ENCODE peak calls at places on chromosomes 3 and 15, in eight cellular contexts. K, S, L, J, G, H, E and C are unnamed samples.

GRCh38 chr3:39136533-39137434 is 16.6 kb downstream of the CSRNP1 start:
- DNase-seq in L (no peak), K (no peak), H (no peak), S (no peak), E (no peak), J (no peak), G (no peak), C (no peak)

GRCh38 chr3:85360742-85361387 is 402.1 kb downstream of the CADM2 start:
- DNase-seq in J (peak; percentile 6), G (peak; percentile 11), L (peak; percentile 63), H (no peak), E (no peak), S (no peak), K (peak; percentile 12), C (peak; percentile 13)

GRCh38 chr3:56347219-56347871 is 120.9 kb downstream of the ERC2 start:
- DNase-seq in J (no peak), G (peak; percentile 18), K (peak; percentile 7), S (no peak), E (no peak), L (no peak), H (no peak), C (peak; percentile 5)

GRCh38 chr3:122004123-122004522 is 17.9 kb downstream of the ILDR1 start:
- DNase-seq in J (no peak), K (no peak), L (no peak), E (no peak), G (peak; percentile 40), S (no peak), H (no peak), C (no peak)

GRCh38 chr3:79306939-79307590 is 460.7 kb downstream of the ROBO1 start:
- DNase-seq in S (no peak), K (no peak), H (no peak), G (no peak), L (no peak), J (peak; percentile 24), E (no peak), C (no peak)

GRCh38 chr3:148203263-148204010 is 494.3 kb upstream of the AGTR1 start:
- DNase-seq in L (no peak), E (no peak), K (no peak), J (peak; percentile 50), H (no peak), G (peak; percentile 38), S (no peak), C (peak; percentile 63)

GRCh38 chr15:98721166-98721565 is 72.8 kb downstream of the IGF1R start:
- DNase-seq in J (no peak), K (no peak), S (no peak), L (no peak), E (no peak), H (no peak), G (no peak), C (no peak)

GRCh38 chr3:12954891-12955650 is 113.7 kb upstream of the RPL32 start:
- DNase-seq in S (peak; percentile 87), G (peak; percentile 12), J (peak; percentile 91), L (peak; percentile 72), E (no peak), H (peak; percentile 66), K (no peak), C (no peak)

GRCh38 chr3:152257246-152258074 is 11.3 kb upstream of the MBNL1 start:
- DNase-seq in J (no peak), K (peak; percentile 48), E (no peak), G (no peak), S (no peak), L (no peak), H (no peak), C (no peak)

GRCh38 chr15:83323296-83323711 is 38.8 kb upstream of the BNC1 start:
- DNase-seq in L (no peak), E (no peak), S (no peak), K (no peak), J (peak; percentile 91), H (no peak), G (peak; percentile 93), C (peak; percentile 95)

GRCh38 chr3:142863010-142863787 is 25.7 kb downstream of the PCOLCE2 start:
- DNase-seq in J (peak; percentile 66), H (no peak), S (no peak), L (no peak), K (no peak), G (no peak), E (no peak), C (no peak)

GRCh38 chr3:9947025-9947995 is 4.9 kb downstream of the PRRT3 start:
- DNase-seq in H (peak; percentile 90), J (peak; percentile 79), L (no peak), S (peak; percentile 86), K (peak; percentile 20), G (peak; percentile 78), E (no peak), C (peak; percentile 71)

GRCh38 chr3:96319176-96319575 is 495.2 kb upstream of the EPHA6 start:
- DNase-seq in H (no peak), J (no peak), L (no peak), K (no peak), E (no peak), G (no peak), S (no peak), C (no peak)

GRCh38 chr3:151085889-151086483 is 522 bp downstream of the MED12L start:
- DNase-seq in L (peak; percentile 32), E (no peak), J (no peak), G (no peak), K (peak; percentile 68), H (peak; percentile 14), S (peak; percentile 51), C (no peak)

GRCh38 chr3:10703875-10704274 is 112.2 kb upstream of the SLC6A11 start:
- DNase-seq in J (no peak), E (no peak), L (no peak), K (no peak), G (peak; percentile 45), H (no peak), S (no peak), C (peak; percentile 16)

GRCh38 chr3:163936557-163936956 is 1141.7 kb downstream of the SI start:
- DNase-seq in H (no peak), S (no peak), L (no peak), G (no peak), E (no peak), J (no peak), K (no peak), C (no peak)

GRCh38 chr3:125418306-125418705 is 43.2 kb upstream of the ZNF148 start:
- DNase-seq in J (no peak), G (no peak), K (no peak), E (no peak), H (no peak), S (no peak), L (no peak), C (no peak)

GRCh38 chr3:99911433-99911832 is 93.8 kb downstream of the CMSS1 start:
- DNase-seq in G (no peak), K (no peak), S (no peak), H (no peak), J (no peak), E (no peak), L (no peak), C (no peak)

GRCh38 chr3:127786358-127787070 is 35.8 kb downstream of the MGLL start:
- DNase-seq in G (peak; percentile 53), S (peak; percentile 93), E (no peak), J (peak; percentile 85), L (peak; percentile 86), K (no peak), H (peak; percentile 79), C (no peak)

GRCh38 chr3:40924559-40925058 is 274.7 kb upstream of the CTNNB1 start:
- DNase-seq in J (no peak), L (peak; percentile 64), S (no peak), K (no peak), E (no peak), H (no peak), G (no peak), C (no peak)

GRCh38 chr3:153348457-153349137 is 186.6 kb downstream of the RAP2B start:
- DNase-seq in S (no peak), E (no peak), K (no peak), L (no peak), G (no peak), J (no peak), H (no peak), C (no peak)

GRCh38 chr15:78909791-78910228 is 35.0 kb downstream of the CTSH start:
- DNase-seq in J (no peak), K (no peak), L (peak; percentile 9), G (peak; percentile 61), E (no peak), H (no peak), S (no peak), C (peak; percentile 64)

GRCh38 chr3:127177226-127177625 is 15.7 kb upstream of the PRR23E start:
- DNase-seq in G (peak; percentile 3), H (no peak), K (no peak), S (no peak), J (no peak), L (no peak), E (no peak), C (peak; percentile 5)

GRCh38 chr15:23912191-23912590 is 225.1 kb upstream of the NDN start:
- DNase-seq in L (no peak), E (no peak), H (no peak), K (no peak), J (no peak), G (no peak), S (no peak), C (no peak)

GRCh38 chr15:66670198-66670597 is 31.8 kb upstream of the SMAD6 start:
- DNase-seq in G (no peak), L (no peak), J (no peak), E (no peak), S (no peak), K (no peak), H (no peak), C (no peak)

GRCh38 chr3:112470791-112471190 is 28.5 kb downstream of the BTLA start:
- DNase-seq in J (no peak), G (no peak), L (no peak), S (no peak), H (no peak), E (no peak), K (no peak), C (peak; percentile 6)

GRCh38 chr3:181710581-181711255 is 1.0 kb upstream of the SOX2 start:
- DNase-seq in H (no peak), K (no peak), E (no peak), S (no peak), L (peak; percentile 74), G (no peak), J (no peak), C (no peak)

GRCh38 chr3:140563206-140563605 is 114.7 kb upstream of the TRIM42 start:
- DNase-seq in K (no peak), G (no peak), J (no peak), E (no peak), L (no peak), H (no peak), S (no peak), C (no peak)

GRCh38 chr15:59410448-59410896 is 27.5 kb upstream of the FAM81A start:
- DNase-seq in J (no peak), S (no peak), L (no peak), G (peak; percentile 12), H (no peak), K (no peak), E (no peak), C (peak; percentile 29)

GRCh38 chr15:87287156-87287555 is 969.4 kb downstream of the NTRK3 start:
- DNase-seq in S (no peak), G (peak; percentile 4), K (no peak), L (no peak), J (no peak), H (no peak), E (no peak), C (peak; percentile 38)

GRCh38 chr3:10419637-10420232 is 85.7 kb downstream of the ATP2B2 start:
- DNase-seq in L (no peak), E (peak; percentile 37), H (no peak), K (no peak), J (no peak), G (no peak), S (no peak), C (no peak)

GRCh38 chr3:72655151-72655551 is 193.1 kb downstream of the SHQ1 start:
- DNase-seq in L (no peak), G (peak; percentile 40), H (no peak), J (no peak), K (no peak), E (no peak), S (no peak), C (peak; percentile 18)

GRCh38 chr15:26889298-26889898 is 22.5 kb downstream of the GABRA5 start:
- DNase-seq in H (peak; percentile 35), S (no peak), G (peak; percentile 75), J (peak; percentile 47), K (peak; percentile 65), L (peak; percentile 70), E (no peak), C (peak; percentile 85)

GRCh38 chr3:126999383-126999782 is 16.5 kb downstream of the PLXNA1 start:
- DNase-seq in E (no peak), S (no peak), J (no peak), H (no peak), K (no peak), G (no peak), L (no peak), C (no peak)